ENCODE peak calls at places on chromosomes 7 and 10, in five cellular contexts. D, A, E, N and T are unnamed samples.

GRCh38 chr7:28725045-28725630 is 233.0 kb downstream of the TRIL start:
- DNase-seq in E (no peak), N (no peak), D (no peak), A (no peak), T (no peak)

GRCh38 chr7:151372612-151373265 is 31.1 kb downstream of the NUB1 start:
- DNase-seq in A (no peak), D (no peak), E (no peak), N (no peak), T (no peak)

GRCh38 chr7:41566581-41566980 is 136.3 kb downstream of the INHBA start:
- DNase-seq in N (no peak), D (no peak), E (no peak), A (no peak), T (no peak)

GRCh38 chr7:154182361-154182760 is 130.2 kb downstream of the DPP6 start:
- DNase-seq in E (no peak), A (no peak), D (no peak), N (no peak), T (no peak)

GRCh38 chr10:90665905-90666662 is 191.8 kb downstream of the HTR7 start:
- DNase-seq in D (no peak), N (no peak), A (no peak), E (no peak), T (no peak)

GRCh38 chr7:105353752-105354328 is 34.9 kb downstream of the SRPK2 start:
- DNase-seq in E (no peak), N (no peak), A (no peak), D (no peak), T (no peak)

GRCh38 chr7:90603346-90603745 is 7.2 kb downstream of the CDK14 start:
- DNase-seq in N (no peak), A (no peak), E (no peak), D (no peak), T (no peak)

GRCh38 chr7:20385121-20385520 is 54.4 kb downstream of the ITGB8 start:
- DNase-seq in N (no peak), A (no peak), D (no peak), E (no peak), T (no peak)

GRCh38 chr10:74202356-74202755 is 51.3 kb downstream of the ADK start:
- DNase-seq in E (no peak), N (no peak), D (no peak), A (no peak), T (no peak)

GRCh38 chr10:90571876-90572275 is 286.0 kb downstream of the HTR7 start:
- DNase-seq in N (no peak), E (no peak), D (no peak), A (no peak), T (no peak)

GRCh38 chr7:159066816-159067601 is 77.7 kb downstream of the VIPR2 start:
- DNase-seq in A (no peak), D (no peak), E (no peak), N (no peak), T (no peak)

GRCh38 chr10:69446650-69447151 is 4.6 kb upstream of the TSPAN15 start:
- DNase-seq in N (no peak), A (no peak), E (no peak), D (no peak), T (no peak)

GRCh38 chr10:17001297-17001744 is 128.3 kb downstream of the CUBN start:
- DNase-seq in D (no peak), N (no peak), E (no peak), A (no peak), T (no peak)

GRCh38 chr10:94500063-94500462 is 45.5 kb upstream of the HELLS start:
- DNase-seq in A (no peak), E (no peak), N (no peak), D (no peak), T (no peak)

GRCh38 chr7:20219446-20220292 is 2.5 kb upstream of the MACC1 start:
- DNase-seq in D (no peak), A (no peak), E (no peak), N (no peak), T (no peak)

GRCh38 chr7:33196194-33196593 is 66.8 kb downstream of the BBS9 start:
- DNase-seq in N (no peak), E (no peak), A (no peak), D (no peak), T (no peak)

GRCh38 chr7:28739826-28740225 is 218.3 kb downstream of the TRIL start:
- DNase-seq in N (peak; percentile 52), D (no peak), E (no peak), A (no peak), T (no peak)

GRCh38 chr7:78924581-78924980 is 528.9 kb downstream of the MAGI2 start:
- DNase-seq in N (peak; percentile 17), E (no peak), A (no peak), D (peak; percentile 61), T (no peak)

GRCh38 chr7:22582860-22583640 is 83.1 kb upstream of the STEAP1B start:
- DNase-seq in D (peak; percentile 70), A (no peak), E (no peak), N (no peak), T (no peak)

GRCh38 chr7:96310106-96310505 is 11.8 kb downstream of the SLC25A13 start:
- DNase-seq in E (no peak), A (no peak), N (no peak), D (no peak), T (no peak)

GRCh38 chr7:132485600-132486594 is 90.4 kb downstream of the PLXNA4 start:
- DNase-seq in E (peak; percentile 45), N (no peak), A (no peak), D (no peak), T (no peak)

GRCh38 chr7:21617916-21618390 is 75.1 kb downstream of the DNAH11 start:
- DNase-seq in N (no peak), E (no peak), A (no peak), D (no peak), T (no peak)

GRCh38 chr7:106047818-106048490 is 64.2 kb downstream of the SYPL1 start:
- DNase-seq in E (no peak), A (no peak), D (no peak), N (no peak), T (no peak)

GRCh38 chr10:122199070-122199469 is 72.0 kb upstream of the BTBD16 start:
- DNase-seq in A (no peak), E (no peak), N (no peak), D (no peak), T (no peak)

GRCh38 chr10:12561307-12561706 is 212.0 kb downstream of the CAMK1D start:
- DNase-seq in A (no peak), E (no peak), D (no peak), N (no peak), T (no peak)

GRCh38 chr7:139011373-139011772 is 24.5 kb downstream of the ZC3HAV1L start:
- DNase-seq in A (no peak), N (no peak), E (no peak), D (no peak), T (no peak)

GRCh38 chr7:10034843-10035556 is 938.7 kb upstream of the PHF14 start:
- DNase-seq in D (no peak), E (no peak), N (no peak), A (no peak), T (no peak)

GRCh38 chr10:4623200-4623599 is 202.8 kb upstream of the AKR1E2 start:
- DNase-seq in A (no peak), N (no peak), D (no peak), E (no peak), T (no peak)